ENCODE peak calls at places on chromosomes 1 and 21, in four cellular contexts. G is breast epithelium, B is left lung, Y is ovary. N is an unnamed sample. For H3K36me3, the result is how much of the 10 kb centered on the place peaks cover.

GRCh38 chr1:209430107-209430506 is 153.4 kb upstream of the CAMK1G start:
- DNase-seq in B (no peak), Y (no peak), G (no peak), N (no peak)

GRCh38 chr1:43207229-43207853 is 35.2 kb downstream of the CFAP57 start:
- DNase-seq in Y (no peak), G (no peak), B (no peak), N (no peak)

GRCh38 chr1:97378596-97378995 is 542.2 kb downstream of the DPYD start:
- DNase-seq in G (no peak), Y (no peak), B (no peak), N (no peak)

GRCh38 chr1:22048351-22049192 is 3.9 kb upstream of the CDC42 start:
- DNase-seq in Y (no peak), B (no peak), G (no peak), N (no peak)

GRCh38 chr1:234139966-234140365 is 233.3 kb upstream of the COA6 start:
- DNase-seq in G (no peak), B (no peak), Y (no peak), N (peak)

GRCh38 chr1:10958614-10959013 is 53.8 kb upstream of the TARDBP start:
- DNase-seq in Y (no peak), G (no peak), B (no peak), N (no peak)

GRCh38 chr21:16634522-16634914 is 878.3 kb upstream of the CXADR start:
- DNase-seq in G (no peak), Y (no peak), B (no peak), N (no peak)

GRCh38 chr1:76868154-76868882 is 1.0 kb downstream of the ST6GALNAC5 start:
- DNase-seq in B (peak), Y (peak), G (no peak), N (no peak)

GRCh38 chr1:210252621-210253041 is 20.0 kb downstream of the SERTAD4 start:
- DNase-seq in B (peak), G (no peak), Y (no peak), N (no peak)

GRCh38 chr1:162987866-162988265 is 81.3 kb upstream of the RGS4 start:
- DNase-seq in B (no peak), G (no peak), Y (no peak), N (no peak)

GRCh38 chr1:178137238-178137637 is 43.3 kb downstream of the RASAL2 start:
- DNase-seq in G (no peak), Y (no peak), B (no peak), N (no peak)

GRCh38 chr1:7177438-7178126 is 392.3 kb downstream of the CAMTA1 start:
- DNase-seq in G (no peak), Y (no peak), B (no peak), N (peak)

GRCh38 chr1:98327151-98327918 is 334.2 kb upstream of the SNX7 start:
- DNase-seq in Y (no peak), B (no peak), G (no peak), N (no peak)

GRCh38 chr1:171017431-171017830 is 73.3 kb upstream of the FMO3 start:
- DNase-seq in B (no peak), G (no peak), Y (no peak), N (no peak)

GRCh38 chr1:221697924-221698425 is 43.9 kb downstream of the DUSP10 start:
- DNase-seq in G (no peak), Y (no peak), B (no peak), N (no peak)

GRCh38 chr1:113021430-113022085 is 51.4 kb upstream of the LRIG2 start:
- DNase-seq in B (no peak), G (no peak), Y (no peak), N (no peak)

DNA sequence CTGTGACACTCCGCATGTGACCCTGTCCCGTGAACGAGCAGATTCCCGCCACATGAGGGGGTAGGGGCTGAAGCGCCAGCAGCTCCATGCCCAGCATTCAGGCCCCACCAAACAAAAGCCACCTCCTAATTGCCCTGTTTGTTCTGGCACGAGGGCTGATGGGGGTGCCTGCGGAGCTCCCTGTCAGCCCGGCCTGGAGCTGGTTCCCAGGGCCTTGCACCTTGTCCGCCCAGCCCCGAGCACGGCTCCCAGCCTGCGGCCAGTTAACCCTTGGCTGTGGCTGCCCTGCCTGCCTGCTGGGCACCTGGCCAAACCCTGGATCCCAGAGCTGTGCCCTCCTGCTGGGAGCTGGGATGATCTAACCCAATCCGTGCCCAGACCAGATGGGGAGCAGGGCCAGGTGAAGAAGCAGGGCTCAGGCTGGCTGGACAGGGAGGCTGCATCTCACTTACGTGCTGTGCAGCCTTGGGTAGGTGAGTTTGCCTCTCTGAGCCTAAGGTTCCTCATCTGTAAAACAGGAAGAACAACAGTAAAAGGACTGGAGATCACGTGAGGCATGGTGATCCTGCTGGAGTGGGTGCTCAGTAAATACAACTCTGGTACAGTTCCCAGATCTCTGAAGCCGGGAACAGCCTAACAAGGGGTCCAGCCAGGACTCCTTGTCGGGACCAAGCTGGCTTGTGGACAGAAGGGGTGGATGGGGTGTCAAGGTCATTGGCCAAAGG is 110.9 kb upstream of the IFFO2 start:
- DNase-seq in B (no peak), Y (no peak), G (peak), N (no peak)
- TF ChIP-seq CTCF in B (no peak), Y (no peak), G (peak), N (no peak)

DNA sequence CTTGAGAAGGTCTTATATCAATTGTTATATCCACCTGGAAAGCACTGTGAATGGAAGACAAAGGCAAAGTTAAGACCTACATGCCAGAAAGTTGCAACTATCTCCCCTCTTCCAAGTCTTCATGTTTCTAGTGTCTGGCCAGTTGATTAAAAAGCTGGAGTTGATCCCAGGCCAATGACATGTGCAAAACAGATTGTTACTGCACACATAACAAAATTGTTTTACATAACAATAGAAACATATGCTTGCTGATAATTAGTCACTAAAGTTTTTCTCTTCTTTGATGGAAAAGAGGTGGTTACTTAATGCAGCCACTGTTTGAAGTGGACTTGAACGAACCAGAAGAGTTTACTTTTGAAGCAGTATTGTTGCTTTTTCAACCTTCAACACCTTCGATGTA is 158.2 kb downstream of the TGFBR3 start:
- DNase-seq in G (no peak), Y (no peak), B (no peak), N (no peak)
- H3K27ac ChIP-seq in G (peak), Y (no peak), B (peak), N (peak)

GRCh38 chr1:23977854-23978191 is 2.3 kb downstream of the SRSF10 start:
- DNase-seq in B (no peak), G (no peak), Y (no peak), N (no peak)
- H3K36me3 ChIP-seq in B (under half), G (under half), Y (under half), N (under half)

GRCh38 chr1:52365091-52365745 is 787 bp downstream of the CC2D1B start:
- DNase-seq in Y (peak), B (peak), G (peak), N (no peak)

GRCh38 chr1:52365746-52366516 is at the start of gene CC2D1B:
- DNase-seq in Y (peak), G (peak), B (peak), N (peak)

GRCh38 chr1:52366517-52366827 is 467 bp upstream of the CC2D1B start:
- DNase-seq in Y (no peak), B (no peak), G (no peak), N (no peak)

GRCh38 chr1:52367272-52367671 is 1.3 kb upstream of the CC2D1B start:
- DNase-seq in G (no peak), B (no peak), Y (no peak), N (no peak)

GRCh38 chr1:52364235-52364839 is 1.7 kb downstream of the CC2D1B start:
- DNase-seq in Y (peak), B (no peak), G (no peak), N (no peak)
- TF ChIP-seq CTCF in Y (no peak), B (no peak), G (no peak), N (no peak)

GRCh38 chr21:26815197-26815596 is 30.0 kb downstream of the ADAMTS1 start:
- DNase-seq in G (no peak), Y (no peak), B (no peak), N (no peak)
- H3K27ac ChIP-seq in G (no peak), Y (peak), B (no peak), N (no peak)

GRCh38 chr21:32336711-32337110 is 38.1 kb downstream of the MRAP start:
- DNase-seq in G (no peak), B (no peak), Y (no peak), N (no peak)
- H3K36me3 ChIP-seq in G (under half), B (under half), Y (under half), N (half or more)

GRCh38 chr21:41895643-41896493 is 16.7 kb upstream of the PRDM15 start:
- DNase-seq in B (no peak), G (no peak), Y (no peak), N (no peak)
- TF ChIP-seq CTCF in B (no peak), G (no peak), Y (no peak), N (no peak)

GRCh38 chr1:116997666-116998065 is 3.9 kb upstream of the CD101 start:
- DNase-seq in B (no peak), Y (no peak), G (no peak), N (no peak)
- H3K27ac ChIP-seq in B (no peak), Y (no peak), G (peak), N (no peak)

GRCh38 chr21:45485686-45486442 is 56.4 kb downstream of the SLC19A1 start:
- DNase-seq in G (no peak), Y (no peak), B (peak), N (no peak)

GRCh38 chr21:45486443-45487160 is 55.6 kb downstream of the SLC19A1 start:
- DNase-seq in Y (no peak), B (peak), G (no peak), N (no peak)

GRCh38 chr21:45488839-45489479 is 53.3 kb downstream of the SLC19A1 start:
- DNase-seq in B (no peak), Y (no peak), G (no peak), N (no peak)

GRCh38 chr21:45487891-45488600 is 54.2 kb downstream of the SLC19A1 start:
- DNase-seq in B (no peak), Y (no peak), G (no peak), N (no peak)

GRCh38 chr21:45487161-45487806 is 55.0 kb downstream of the SLC19A1 start:
- DNase-seq in G (no peak), B (peak), Y (no peak), N (no peak)
- H3K36me3 ChIP-seq in G (under half), B (under half), Y (under half), N (half or more)

N was measured in esophagus muscularis mucosa.